ENCODE peak calls at places on chromosomes 7 and 10, in nine cellular contexts. A is HuH-7; E is NCI-H2029 treated with DMSO at 0.1 percent for 48 hours; L is EH; K is stimulated activated CD4-positive, alpha-beta T cell treated with anti-CD3 and anti-CD28 coated beads, Interleukin-1b, Interleukin-23, amount 100 ng/mL, for 24 hours; Z is NCI-H1436; N is GM20000; U is NCI-H1930; C is NCI-H1105 treated with DMSO at 0.1 percent for 48 hours. T is an unnamed sample.

GRCh38 chr10:69839696-69840345 is 38.1 kb downstream of the COL13A1 start:
- DNase-seq in C (no peak), Z (no peak), N (no peak), K (no peak), A (no peak), L (peak), E (no peak), U (no peak), T (no peak)

GRCh38 chr10:114413398-114413797 is 9.1 kb upstream of the AFAP1L2 start:
- DNase-seq in C (no peak), N (no peak), U (no peak), Z (no peak), K (no peak), L (no peak), E (no peak), A (no peak), T (no peak)

GRCh38 chr7:94632338-94633024 is 23.5 kb downstream of the SGCE start:
- DNase-seq in N (no peak), U (peak), E (no peak), A (no peak), Z (peak), L (peak), K (no peak), C (no peak), T (peak)

GRCh38 chr7:24965831-24966708 is 13.9 kb downstream of the OSBPL3 start:
- DNase-seq in E (peak), L (no peak), Z (no peak), C (no peak), U (no peak), K (no peak), N (peak), A (no peak), T (peak)

GRCh38 chr10:67224553-67224952 is 298.7 kb downstream of the LRRTM3 start:
- DNase-seq in K (no peak), Z (no peak), U (no peak), E (no peak), L (no peak), N (no peak), A (no peak), C (no peak), T (no peak)

GRCh38 chr7:116859323-116859722 is 3.1 kb upstream of the CAPZA2 start:
- DNase-seq in A (no peak), L (peak), U (no peak), K (no peak), Z (no peak), C (no peak), E (no peak), N (no peak), T (peak)

GRCh38 chr10:35326466-35327235 is 9.7 kb upstream of the CCNY start:
- DNase-seq in E (no peak), Z (no peak), C (no peak), K (no peak), N (no peak), A (no peak), L (peak), U (no peak), T (no peak)

GRCh38 chr7:74480861-74481417 is 27.2 kb downstream of the GTF2IRD1 start:
- DNase-seq in N (no peak), A (no peak), Z (no peak), L (peak), C (no peak), K (no peak), E (no peak), U (no peak), T (no peak)

GRCh38 chr10:79229081-79229541 is 118.2 kb upstream of the PPIF start:
- DNase-seq in L (no peak), C (peak), N (no peak), U (no peak), K (no peak), Z (peak), A (no peak), E (no peak), T (peak)

GRCh38 chr10:42111661-42112330 is 526.6 kb downstream of the ZNF33B start:
- DNase-seq in Z (no peak), L (no peak), C (no peak), E (no peak), K (no peak), U (no peak), N (no peak), A (no peak), T (no peak)

GRCh38 chr10:5968681-5969453 is 8.5 kb downstream of the IL15RA start:
- DNase-seq in K (no peak), C (no peak), U (no peak), N (no peak), L (no peak), A (peak), E (no peak), Z (no peak), T (no peak)

GRCh38 chr7:95319570-95319969 is 4.8 kb downstream of the PON1 start:
- DNase-seq in C (no peak), A (no peak), L (no peak), N (no peak), Z (no peak), E (no peak), K (no peak), U (no peak), T (no peak)

GRCh38 chr10:112115781-112116385 is 67.7 kb downstream of the GPAM start:
- DNase-seq in U (peak), K (no peak), L (peak), C (peak), A (peak), N (peak), Z (peak), E (no peak), T (no peak)